ENCODE peak calls at places on chromosomes 12 and 14, in ten cellular contexts. M is stimulated activated CD4-positive, alpha-beta T cell treated with anti-CD3 and anti-CD28 coated beads, Interleukin-1b, Interleukin-23, amount 100 ng/mL, for 48 hours; O is stimulated activated CD8-positive, alpha-beta memory T cell treated with anti-CD3 and anti-CD28 coated beads, Interleukin-15, amount 100 ng/mL, for 1 hour; S is fibroblast of mammary gland; X is AG04450; U is natural killer cell; J is cerebellar cortex; D is HTR-8/SVneo; I is NCI-H774; H is GM23248. Q is an unnamed sample.
A peak's percentile ranks its signal among the peaks of the same experiment; 100 is the strongest.

GRCh38 chr14:99131632-99132271 is 140.2 kb downstream of the BCL11B start:
- DNase-seq in X (no peak), U (no peak), O (no peak), H (no peak), M (no peak), J (peak; percentile 21), D (no peak), I (no peak), S (no peak), Q (no peak)

GRCh38 chr14:103141117-103141796 is 18.0 kb downstream of the TNFAIP2 start:
- DNase-seq in X (no peak), M (peak; percentile 47), U (no peak), I (peak; percentile 73), O (no peak), J (peak; percentile 62), D (no peak), S (peak; percentile 55), H (peak; percentile 60), Q (peak; percentile 72)

GRCh38 chr14:101495284-101495683 is 66.0 kb upstream of the DIO3 start:
- DNase-seq in M (no peak), O (no peak), H (no peak), U (no peak), I (no peak), S (no peak), D (no peak), X (no peak), J (no peak), Q (no peak)

GRCh38 chr12:32344047-32344446 is 55.3 kb upstream of the FGD4 start:
- DNase-seq in M (no peak), H (no peak), U (no peak), S (no peak), X (no peak), I (no peak), D (no peak), J (no peak), O (no peak), Q (no peak)

GRCh38 chr12:7609051-7609450 is 56.7 kb downstream of the APOBEC1 start:
- DNase-seq in J (no peak), O (no peak), D (no peak), M (no peak), S (no peak), H (no peak), U (no peak), X (no peak), I (no peak), Q (no peak)

GRCh38 chr12:18723752-18724151 is 14.1 kb downstream of the PLCZ1 start:
- DNase-seq in X (peak; percentile 71), S (peak; percentile 83), D (peak; percentile 28), J (no peak), M (no peak), I (no peak), H (peak; percentile 70), O (no peak), U (no peak), Q (no peak)

GRCh38 chr12:32051511-32052299 is 54.9 kb upstream of the BICD1 start:
- DNase-seq in I (no peak), H (peak; percentile 95), J (no peak), M (no peak), D (peak; percentile 28), X (peak; percentile 60), S (peak; percentile 96), U (no peak), O (no peak), Q (peak; percentile 41)

GRCh38 chr14:66624319-66624937 is 116.5 kb downstream of the GPHN start:
- DNase-seq in D (peak; percentile 93), H (peak; percentile 77), S (peak; percentile 71), M (peak; percentile 19), X (peak; percentile 42), O (no peak), I (no peak), J (peak; percentile 76), U (no peak), Q (peak; percentile 61)

GRCh38 chr12:115998119-115998633 is 279.3 kb downstream of the MED13L start:
- DNase-seq in H (peak; percentile 78), J (peak; percentile 65), X (peak; percentile 27), O (no peak), U (no peak), I (peak; percentile 33), S (peak; percentile 79), D (peak; percentile 48), M (no peak), Q (no peak)

Q was measured in activated CD4-positive, alpha-beta T cell treated with anti-CD3 and anti-CD28 coated beads for 36 hours.